ENCODE peak calls at places on chromosomes 3 and 15, in four cellular contexts. E is spleen, G is sigmoid colon, B is IMR-90. V is an unnamed sample.

GRCh38 chr3:122184591-122184929 is 1.1 kb downstream of the CASR start:
- DNase-seq in B (no peak), G (no peak), E (no peak), V (no peak)

GRCh38 chr3:13644341-13645082 is 95.6 kb downstream of the FBLN2 start:
- DNase-seq in G (no peak), B (peak; percentile 61), E (no peak), V (no peak)

GRCh38 chr3:170038434-170039110 is 777 bp downstream of the GPR160 start:
- DNase-seq in B (no peak), E (peak; percentile 92), G (no peak), V (no peak)

GRCh38 chr3:29898609-29899008 is 617.7 kb downstream of the RBMS3 start:
- DNase-seq in E (no peak), B (no peak), G (no peak), V (no peak)

GRCh38 chr3:190826018-190826417 is 36.5 kb downstream of the GMNC start:
- DNase-seq in B (no peak), G (no peak), E (no peak), V (no peak)

GRCh38 chr15:73140154-73140553 is 87.9 kb downstream of the NEO1 start:
- DNase-seq in E (no peak), B (no peak), G (no peak), V (no peak)

GRCh38 chr3:136989781-136990524 is 32.2 kb downstream of the IL20RB start:
- DNase-seq in G (no peak), E (no peak), B (no peak), V (no peak)

GRCh38 chr3:27319847-27320526 is 49.2 kb downstream of the NEK10 start:
- DNase-seq in B (no peak), G (peak; percentile 91), E (no peak), V (no peak)

GRCh38 chr15:69887018-69887417 is 210.7 kb downstream of the TLE3 start:
- DNase-seq in G (no peak), E (no peak), B (no peak), V (no peak)

GRCh38 chr3:159726231-159726964 is 262.2 kb upstream of the IL12A start:
- DNase-seq in B (peak; percentile 42), G (no peak), E (no peak), V (no peak)

GRCh38 chr3:31011383-31011782 is 116.9 kb upstream of the GADL1 start:
- DNase-seq in G (no peak), E (no peak), B (no peak), V (no peak)

GRCh38 chr15:78264304-78265136 is at the start of gene DNAJA4:
- DNase-seq in B (no peak), E (peak; percentile 87), G (peak; percentile 83), V (no peak)

GRCh38 chr3:78978037-78978436 is 789.8 kb downstream of the ROBO1 start:
- DNase-seq in B (peak; percentile 28), G (no peak), E (no peak), V (no peak)

GRCh38 chr3:43369404-43370345 is 83.3 kb downstream of the SNRK start:
- DNase-seq in E (peak; percentile 85), B (no peak), G (no peak), V (no peak)

GRCh38 chr15:50315814-50316630 is 39.0 kb downstream of the GABPB1 start:
- DNase-seq in B (peak; percentile 68), G (no peak), E (no peak), V (no peak)

GRCh38 chr3:114756506-114757279 is 390.4 kb downstream of the ZBTB20 start:
- DNase-seq in E (no peak), G (peak; percentile 68), B (peak; percentile 56), V (no peak)

GRCh38 chr15:57565326-57565725 is 26.4 kb upstream of the MYZAP start:
- DNase-seq in G (no peak), B (peak; percentile 7), E (no peak), V (no peak)

GRCh38 chr15:41511331-41512077 is 2.1 kb downstream of the LTK start:
- DNase-seq in B (no peak), G (no peak), E (no peak), V (no peak)

GRCh38 chr3:156812521-156813335 is 13.4 kb upstream of the LEKR1 start:
- DNase-seq in B (peak; percentile 63), E (no peak), G (no peak), V (no peak)

GRCh38 chr15:91752081-91752810 is 101.3 kb upstream of the SLCO3A1 start:
- DNase-seq in G (no peak), B (no peak), E (no peak), V (no peak)

GRCh38 chr3:197365621-197366020 is 67.2 kb upstream of the DLG1 start:
- DNase-seq in B (no peak), E (no peak), G (no peak), V (no peak)

GRCh38 chr3:20458994-20459736 is 273.2 kb upstream of the SGO1 start:
- DNase-seq in G (no peak), E (no peak), B (no peak), V (no peak)

GRCh38 chr3:14885307-14885706 is 62.1 kb upstream of the NR2C2 start:
- DNase-seq in G (no peak), E (peak; percentile 48), B (no peak), V (no peak)

GRCh38 chr15:77632760-77633133 is at the start of gene LINGO1:
- DNase-seq in E (no peak), G (no peak), B (no peak), V (no peak)

GRCh38 chr3:98612587-98612986 is 19.2 kb upstream of the CPOX start:
- DNase-seq in B (no peak), E (no peak), G (no peak), V (no peak)

GRCh38 chr3:46737320-46737719 is 19.7 kb upstream of the PRSS50 start:
- DNase-seq in B (no peak), G (no peak), E (peak; percentile 29), V (no peak)

GRCh38 chr3:149180057-149180573 is 41.5 kb downstream of the CP start:
- DNase-seq in E (no peak), G (peak; percentile 96), B (peak; percentile 100), V (peak; percentile 59)

GRCh38 chr15:62850791-62851291 is 191.7 kb upstream of the TPM1 start:
- DNase-seq in E (no peak), B (peak; percentile 76), G (no peak), V (peak; percentile 38)

GRCh38 chr3:154428369-154429206 is 1.4 kb downstream of the GPR149 start:
- DNase-seq in E (no peak), B (no peak), G (no peak), V (no peak)

GRCh38 chr3:51706788-51707731 is at the start of gene GRM2:
- DNase-seq in E (peak; percentile 77), G (peak; percentile 69), B (peak; percentile 83), V (no peak)

GRCh38 chr15:36501063-36501678 is 78.3 kb upstream of the CDIN1 start:
- DNase-seq in G (no peak), B (peak; percentile 79), E (no peak), V (peak; percentile 12)

GRCh38 chr3:21894459-21895083 is 143.6 kb upstream of the ZNF385D start:
- DNase-seq in B (peak; percentile 35), G (no peak), E (no peak), V (no peak)

GRCh38 chr3:124051636-124052035 is 59.7 kb upstream of the ROPN1 start:
- DNase-seq in B (no peak), E (no peak), G (no peak), V (no peak)
- TF ChIP-seq POLR2A in B (no peak), E (no peak), G (no peak), V (no peak)

GRCh38 chr3:187741403-187742350 is 3.6 kb downstream of the BCL6 start:
- DNase-seq in E (peak; percentile 91), G (peak; percentile 85), B (peak; percentile 78), V (peak; percentile 53)
- TF ChIP-seq POLR2A in E (no peak), G (no peak), B (peak; percentile 26), V (no peak)

DNA sequence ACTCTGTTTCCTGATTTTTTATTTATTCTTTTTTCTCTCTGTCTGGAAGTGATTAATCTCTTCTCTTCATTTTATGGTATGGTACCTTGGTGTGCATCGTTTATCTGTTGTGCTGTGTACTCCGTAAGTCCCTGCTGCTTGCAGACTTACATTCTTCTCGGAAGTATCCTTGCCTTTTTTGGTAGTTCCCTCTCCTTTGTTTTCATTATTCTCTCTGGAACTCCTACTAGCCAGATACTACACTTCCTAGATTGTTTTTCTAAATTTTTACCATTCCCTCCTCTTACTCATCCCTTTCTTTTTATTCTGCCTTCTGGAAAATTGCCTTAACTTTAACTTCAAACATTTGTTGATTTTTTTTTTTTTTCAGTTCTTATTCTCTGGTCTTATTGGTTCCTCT is 27.2 kb downstream of the PIK3CA start:
- DNase-seq in B (peak; percentile 5), G (no peak), E (no peak), V (no peak)
- TF ChIP-seq POLR2A in B (no peak), G (no peak), E (no peak), V (no peak)

GRCh38 chr15:90596943-90597342 is 67.2 kb downstream of the CRTC3 start:
- DNase-seq in E (peak; percentile 78), B (no peak), G (no peak), V (no peak)

GRCh38 chr15:90593469-90594158 is 63.9 kb downstream of the CRTC3 start:
- DNase-seq in E (no peak), B (no peak), G (no peak), V (no peak)

GRCh38 chr15:90595760-90596155 is 66.0 kb downstream of the CRTC3 start:
- DNase-seq in E (peak; percentile 79), B (no peak), G (no peak), V (no peak)

GRCh38 chr15:90592144-90592887 is 62.6 kb downstream of the CRTC3 start:
- DNase-seq in B (peak; percentile 90), E (no peak), G (no peak), V (peak; percentile 39)

DNA sequence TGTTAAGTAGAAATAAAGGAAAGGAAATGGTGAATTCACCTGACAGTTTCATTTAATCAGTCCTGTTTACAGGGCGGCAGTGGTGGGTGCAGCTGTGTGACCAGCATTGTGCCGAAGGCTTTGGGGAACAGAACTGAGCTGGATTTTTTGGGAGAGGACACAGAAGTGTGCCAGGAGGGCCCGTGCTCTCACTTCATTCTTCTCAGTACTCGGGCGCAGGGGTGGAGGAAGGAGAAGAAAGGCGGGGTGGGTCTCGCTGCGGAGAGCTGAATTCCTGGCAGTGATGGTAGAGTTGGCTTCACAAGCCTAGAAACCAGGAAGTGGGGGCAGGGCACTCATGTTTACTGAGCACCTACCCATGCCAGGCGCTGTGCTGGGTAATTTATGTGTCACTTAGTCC is 64.6 kb downstream of the CRTC3 start:
- DNase-seq in E (peak; percentile 95), G (peak; percentile 89), B (no peak), V (no peak)
- TF ChIP-seq POLR2A in E (no peak), G (no peak), B (no peak), V (no peak)

V was measured in H54.